ENCODE peak calls at places on chromosomes 4 and X, in ten cellular contexts. C is SW 1271; P is choroid plexus epithelial cell; V is suprapubic skin; U is endodermal cell; X is left colon; B is T-cell; D is mucosa of descending colon; K is M059J; I is activated CD8-positive, alpha-beta memory T cell treated with anti-CD3 and anti-CD28 coated beads, Interleukin-2, amount 50 U/mL, for 4 hours. Q is an unnamed sample.

GRCh38 chr4:69714086-69714485 is 46.3 kb downstream of the SULT1B1 start:
- DNase-seq in C (no peak), P (no peak), V (no peak), U (no peak), X (no peak), B (no peak), D (no peak), K (no peak), I (no peak), Q (no peak)

GRCh38 chr4:11814758-11815157 is 386.1 kb upstream of the HS3ST1 start:
- DNase-seq in C (no peak), P (no peak), V (no peak), U (no peak), X (no peak), B (no peak), D (no peak), K (no peak), I (no peak), Q (no peak)

GRCh38 chr4:83231620-83232056 is 53.0 kb downstream of the COQ2 start:
- DNase-seq in C (no peak), P (peak), V (no peak), U (no peak), X (no peak), B (no peak), D (no peak), K (peak), I (no peak), Q (no peak)

GRCh38 chrX:119010491-119010890 is 36.1 kb downstream of the LONRF3 start:
- DNase-seq in C (no peak), P (no peak), V (no peak), U (no peak), X (no peak), B (no peak), D (no peak), K (no peak), I (no peak), Q (no peak)

GRCh38 chr4:118729287-118730286 is 44.4 kb downstream of the METTL14 start:
- DNase-seq in C (no peak), P (peak), V (no peak), U (no peak), X (no peak), B (no peak), D (no peak), K (no peak), I (no peak), Q (no peak)

GRCh38 chr4:132195181-132195580 is 953.9 kb upstream of the PCDH10 start:
- DNase-seq in C (no peak), P (peak), V (no peak), U (no peak), X (no peak), B (no peak), D (no peak), K (no peak), I (no peak), Q (no peak)

GRCh38 chrX:111869639-111870034 is 6.3 kb upstream of the TRPC5OS start:
- DNase-seq in C (peak), P (peak), V (no peak), U (peak), X (peak), B (no peak), D (peak), K (peak), I (no peak), Q (peak)

GRCh38 chr4:2402053-2402452 is 16.4 kb downstream of the ZFYVE28 start:
- DNase-seq in C (no peak), P (peak), V (no peak), U (peak), X (peak), B (no peak), D (peak), K (peak), I (no peak), Q (peak)

GRCh38 chrX:24694825-24695224 is 1.1 kb downstream of the POLA1 start:
- DNase-seq in C (no peak), P (no peak), V (no peak), U (no peak), X (no peak), B (no peak), D (no peak), K (no peak), I (no peak), Q (no peak)

GRCh38 chr4:125520258-125520990 is 205.7 kb downstream of the FAT4 start:
- DNase-seq in C (no peak), P (peak), V (no peak), U (no peak), X (no peak), B (no peak), D (no peak), K (peak), I (no peak), Q (no peak)

GRCh38 chr4:182492456-182492855 is 249.3 kb downstream of the TENM3 start:
- DNase-seq in C (no peak), P (peak), V (no peak), U (no peak), X (no peak), B (no peak), D (no peak), K (peak), I (no peak), Q (no peak)

GRCh38 chr4:8522160-8523120 is 57.8 kb upstream of the GPR78 start:
- DNase-seq in C (no peak), P (no peak), V (no peak), U (no peak), X (no peak), B (no peak), D (no peak), K (no peak), I (no peak), Q (no peak)

GRCh38 chr4:152577708-152578421 is 42.0 kb upstream of the FBXW7 start:
- DNase-seq in C (no peak), P (no peak), V (no peak), U (no peak), X (no peak), B (no peak), D (no peak), K (no peak), I (no peak), Q (no peak)

GRCh38 chr4:56435748-56436442 is at the start of gene PAICS:
- DNase-seq in C (peak), P (peak), V (peak), U (peak), X (peak), B (peak), D (peak), K (peak), I (peak), Q (peak)

GRCh38 chr4:152935661-152936445 is at the start of gene FHDC1:
- DNase-seq in C (no peak), P (no peak), V (no peak), U (peak), X (peak), B (no peak), D (peak), K (peak), I (no peak), Q (peak)